ENCODE peak calls at places on chromosomes 2 and 18, in six cellular contexts. H, X, T, D, E and K are unnamed samples.

GRCh38 chr2:102585704-102586404 is 33.5 kb upstream of the SLC9A2 start:
- DNase-seq in H (no peak), X (peak; percentile 81), T (no peak), D (no peak), E (no peak), K (no peak)

GRCh38 chr2:44938287-44939073 is 3.0 kb upstream of the SIX3 start:
- DNase-seq in H (no peak), X (peak; percentile 69), T (no peak), D (no peak), E (peak; percentile 41), K (no peak)

GRCh38 chr18:47345996-47346395 is 94.5 kb upstream of the SKOR2 start:
- DNase-seq in H (no peak), X (no peak), T (no peak), D (no peak), E (no peak), K (no peak)

GRCh38 chr2:157696036-157696435 is 67.4 kb upstream of the ACVR1C start:
- DNase-seq in H (no peak), X (no peak), T (no peak), D (no peak), E (no peak), K (no peak)

GRCh38 chr18:50973367-50974126 is 5.7 kb downstream of the ELAC1 start:
- DNase-seq in H (peak; percentile 23), X (peak; percentile 71), T (no peak), D (no peak), E (peak; percentile 68), K (no peak)

GRCh38 chr2:9980520-9980919 is 29.0 kb downstream of the GRHL1 start:
- DNase-seq in H (no peak), X (no peak), T (no peak), D (no peak), E (no peak), K (no peak)

GRCh38 chr2:236113425-236113824 is 54.8 kb downstream of the GBX2 start:
- DNase-seq in H (no peak), X (no peak), T (no peak), D (no peak), E (no peak), K (no peak)

GRCh38 chr2:68710336-68710735 is 24.3 kb upstream of the ARHGAP25 start:
- DNase-seq in H (no peak), X (no peak), T (no peak), D (no peak), E (peak; percentile 3), K (no peak)

GRCh38 chr2:72026819-72027425 is 120.7 kb downstream of the CYP26B1 start:
- DNase-seq in H (no peak), X (no peak), T (no peak), D (no peak), E (no peak), K (no peak)

GRCh38 chr2:3535794-3536681 is 16.7 kb upstream of the ADI1 start:
- DNase-seq in H (no peak), X (peak; percentile 93), T (no peak), D (no peak), E (peak; percentile 87), K (no peak)

GRCh38 chr2:13574831-13575230 is 858.1 kb downstream of the TRIB2 start:
- DNase-seq in H (no peak), X (no peak), T (no peak), D (no peak), E (no peak), K (no peak)